ENCODE peak calls at places on chromosomes 6 and 20, in six cellular contexts. V is left ventricle myocardium inferior, C is psoas muscle, N is colonic mucosa, S is IMR-90, L is sigmoid colon. H is an unnamed sample.

GRCh38 chr6:44221961-44222335 is 1.4 kb upstream of the SLC29A1 start:
- DNase-seq in C (no peak), V (no peak), S (no peak), N (no peak), L (no peak), H (no peak)

GRCh38 chr6:30955367-30956042 is 14.7 kb downstream of the MUCL3 start:
- DNase-seq in C (peak; percentile 86), N (peak; percentile 63), L (peak; percentile 79), S (peak; percentile 4), V (peak; percentile 65), H (peak; percentile 68)

GRCh38 chr20:33791959-33792597 is 19.1 kb upstream of the CHMP4B start:
- DNase-seq in L (peak; percentile 82), N (peak; percentile 69), C (peak; percentile 67), V (no peak), S (peak; percentile 37), H (peak; percentile 53)

GRCh38 chr20:10185741-10186558 is 32.7 kb upstream of the SNAP25 start:
- DNase-seq in C (no peak), V (no peak), N (no peak), L (no peak), S (no peak), H (no peak)

GRCh38 chr20:35108921-35109320 is 16.3 kb upstream of the TRPC4AP start:
- DNase-seq in V (no peak), C (no peak), S (no peak), N (no peak), L (no peak), H (no peak)

GRCh38 chr20:57428611-57429496 is 37.7 kb downstream of the RBM38 start:
- DNase-seq in S (no peak), C (peak; percentile 54), L (no peak), V (no peak), N (no peak), H (no peak)

GRCh38 chr6:100226811-100227210 is 232.8 kb upstream of the MCHR2 start:
- DNase-seq in N (no peak), S (no peak), V (no peak), L (no peak), C (no peak), H (no peak)

GRCh38 chr6:161161889-161162624 is 111.8 kb downstream of the AGPAT4 start:
- DNase-seq in L (peak; percentile 62), N (no peak), S (peak; percentile 59), V (no peak), C (no peak), H (no peak)

GRCh38 chr6:146997062-146997461 is 207.2 kb upstream of the STXBP5 start:
- DNase-seq in C (no peak), L (no peak), N (no peak), S (peak; percentile 90), V (no peak), H (no peak)

GRCh38 chr6:6390849-6391602 is 70.6 kb upstream of the F13A1 start:
- DNase-seq in C (no peak), S (no peak), V (no peak), N (no peak), L (no peak), H (no peak)

DNA sequence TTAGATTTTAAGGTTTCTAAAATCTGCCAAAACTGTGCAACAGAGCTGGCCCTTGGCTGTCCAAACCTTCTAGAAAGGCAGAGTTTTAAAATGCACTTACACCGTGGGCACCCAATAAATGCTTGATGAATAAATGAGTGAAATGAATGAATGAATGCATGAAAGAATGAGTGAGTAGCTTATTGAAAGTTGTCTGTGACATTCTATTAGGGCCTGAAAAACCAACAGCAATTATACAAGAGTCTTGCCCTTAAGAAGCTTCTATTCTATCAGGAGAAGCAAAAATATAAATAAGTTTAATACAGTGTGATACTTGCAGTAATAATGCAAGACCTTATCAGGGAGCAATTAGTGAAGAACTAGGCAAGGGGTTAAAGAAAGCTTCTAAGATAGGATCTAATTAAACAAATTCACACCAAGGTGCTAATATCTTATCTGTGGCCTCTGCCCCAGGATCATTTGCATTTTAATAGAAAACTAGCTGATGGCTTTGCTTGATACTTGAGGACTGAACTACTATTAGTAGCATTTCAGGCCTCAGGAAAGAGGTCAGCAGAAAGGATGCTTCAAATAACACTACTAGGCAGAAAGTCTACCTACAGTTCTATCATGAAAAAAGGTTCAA is 230.7 kb downstream of the GMPR start:
- DNase-seq in L (no peak), V (no peak), N (no peak), S (no peak), C (no peak), H (no peak)
- H3K4me1 ChIP-seq in L (peaks cover 18% of the 10 kb centered on the region), V (peaks cover 24% of the 10 kb centered on the region), N (no peaks in the 10 kb centered on the region), S (peaks cover 21% of the 10 kb centered on the region), C (no peaks in the 10 kb centered on the region), H (peaks cover 4% of the 10 kb centered on the region)

DNA sequence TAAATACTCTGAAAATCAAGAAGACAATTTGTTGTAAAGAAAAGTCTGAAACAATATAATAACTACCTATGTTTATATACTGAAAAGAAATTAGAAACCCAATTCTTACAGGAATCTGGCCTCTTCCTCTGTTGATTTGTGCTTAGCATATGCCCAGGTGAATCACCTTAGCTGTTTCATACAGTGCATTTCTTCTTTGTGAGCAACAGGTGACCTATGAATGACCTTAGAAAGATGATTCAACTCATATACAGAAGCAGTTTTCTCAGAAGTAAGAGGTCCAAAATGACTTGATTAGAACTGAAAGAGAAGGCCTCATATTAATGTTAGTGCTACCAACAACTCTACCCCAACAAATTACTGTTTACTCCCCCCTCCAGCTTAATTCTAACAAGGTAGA is 419.5 kb upstream of the ID4 start:
- DNase-seq in S (peak; percentile 74), V (no peak), C (no peak), L (no peak), N (no peak), H (no peak)
- H3K9me3 ChIP-seq in S (no peaks in the 10 kb centered on the region), V (peaks cover 30% of the 10 kb centered on the region), C (peaks cover 9% of the 10 kb centered on the region), L (no peaks in the 10 kb centered on the region), N (no peaks in the 10 kb centered on the region), H (no peaks in the 10 kb centered on the region)

GRCh38 chr20:1417790-1418189 is 24.9 kb upstream of the FKBP1A start:
- DNase-seq in C (no peak), L (no peak), N (no peak), S (no peak), V (no peak), H (no peak)
- H3K27ac ChIP-seq in C (no peak overlapping the region), L (no peak overlapping the region), N (no peak overlapping the region), S (no peak overlapping the region), V (no peak overlapping the region), H (no peak overlapping the region)

GRCh38 chr6:41714556-41715273 is 20.7 kb downstream of the TFEB start:
- DNase-seq in S (no peak), C (peak; percentile 49), L (no peak), N (no peak), V (no peak), H (no peak)
- H3K4me1 ChIP-seq in S (peaks cover 23% of the 10 kb centered on the region), C (peaks cover 98% of the 10 kb centered on the region), L (peaks cover 80% of the 10 kb centered on the region), N (peaks cover 6% of the 10 kb centered on the region), V (peaks cover 100% of the 10 kb centered on the region), H (peaks cover 30% of the 10 kb centered on the region)

GRCh38 chr6:137652961-137653697 is 158.9 kb upstream of the OLIG3 start:
- DNase-seq in L (no peak), V (no peak), C (no peak), N (no peak), S (no peak), H (no peak)
- H3K9me3 ChIP-seq in L (no peaks in the 10 kb centered on the region), V (peaks cover 39% of the 10 kb centered on the region), C (peaks cover 27% of the 10 kb centered on the region), N (peaks cover 7% of the 10 kb centered on the region), S (peaks cover 5% of the 10 kb centered on the region), H (peaks cover 19% of the 10 kb centered on the region)

GRCh38 chr6:163906006-163906710 is 491.6 kb downstream of the QKI start:
- DNase-seq in C (no peak), S (no peak), L (no peak), V (no peak), N (no peak), H (no peak)
- H3K27ac ChIP-seq in C (no peak overlapping the region), S (no peak overlapping the region), L (no peak overlapping the region), V (no peak overlapping the region), N (no peak overlapping the region), H (no peak overlapping the region)

H was measured in lung.